ENCODE peak calls at places on chromosomes 7 and 10, in eight cellular contexts. A is neural progenitor cell, K is AG09309, F is GM23338, Z is hepatocyte, T is left lung, G is astrocyte of the spinal cord, M is endothelial cell of umbilical vein. P is an unnamed sample.

GRCh38 chr7:51357821-51358220 is 41.2 kb upstream of the COBL start:
- DNase-seq in T (no peak), K (no peak), F (no peak), G (no peak), M (no peak), A (no peak), Z (no peak), P (no peak)

GRCh38 chr10:109962247-109962646 is 38.9 kb upstream of the XPNPEP1 start:
- DNase-seq in A (no peak), F (no peak), M (no peak), T (no peak), G (no peak), K (no peak), Z (no peak), P (no peak)

GRCh38 chr10:14953452-14954000 is 370 bp downstream of the DCLRE1C start:
- DNase-seq in F (peak), A (peak), Z (peak), K (no peak), T (no peak), G (peak), M (peak), P (peak)

GRCh38 chr10:97279121-97279815 is 13.2 kb downstream of the ARHGAP19 start:
- DNase-seq in Z (peak), A (no peak), F (no peak), K (no peak), T (peak), M (no peak), G (no peak), P (no peak)

GRCh38 chr10:132245056-132245455 is 58.3 kb downstream of the DPYSL4 start:
- DNase-seq in T (no peak), K (no peak), F (no peak), A (peak), M (no peak), G (no peak), Z (no peak), P (no peak)

GRCh38 chr10:117246997-117247667 is 6.2 kb downstream of the SLC18A2 start:
- DNase-seq in K (peak), G (no peak), M (no peak), T (no peak), F (no peak), Z (no peak), A (no peak), P (no peak)

GRCh38 chr7:128221929-128222403 is 19.1 kb upstream of the LEP start:
- DNase-seq in G (peak), M (no peak), A (no peak), Z (peak), F (no peak), K (peak), T (no peak), P (no peak)

GRCh38 chr10:108250954-108251620 is 1086.6 kb upstream of the SORCS1 start:
- DNase-seq in F (no peak), A (no peak), K (no peak), T (no peak), M (no peak), G (peak), Z (no peak), P (no peak)

GRCh38 chr10:129658673-129659072 is 191.6 kb downstream of the MGMT start:
- DNase-seq in M (no peak), T (no peak), Z (no peak), A (peak), G (no peak), F (peak), K (no peak), P (no peak)

GRCh38 chr10:33534455-33534854 is 200.0 kb upstream of the NRP1 start:
- DNase-seq in K (no peak), G (no peak), M (no peak), F (no peak), Z (no peak), A (no peak), T (no peak), P (no peak)

GRCh38 chr10:78960316-78960800 is 108.4 kb upstream of the ZMIZ1 start:
- DNase-seq in Z (peak), K (peak), G (peak), F (no peak), A (no peak), M (peak), T (peak), P (peak)

GRCh38 chr7:3673524-3673923 is 372.5 kb downstream of the SDK1 start:
- DNase-seq in F (peak), Z (peak), T (no peak), K (no peak), G (peak), A (peak), M (peak), P (no peak)

GRCh38 chr10:126878594-126878993 is 26.6 kb upstream of the DOCK1 start:
- DNase-seq in Z (no peak), M (no peak), K (no peak), F (no peak), G (no peak), T (no peak), A (no peak), P (no peak)

GRCh38 chr10:128480601-128481000 is 354.4 kb upstream of the MKI67 start:
- DNase-seq in A (no peak), K (no peak), T (no peak), G (no peak), F (no peak), M (no peak), Z (no peak), P (no peak)

GRCh38 chr7:30469303-30469702 is 9.3 kb downstream of the NOD1 start:
- DNase-seq in F (peak), A (peak), Z (peak), K (peak), T (peak), M (peak), G (peak), P (peak)

GRCh38 chr10:123784216-123784615 is 107.4 kb downstream of the CPXM2 start:
- DNase-seq in M (no peak), K (no peak), Z (no peak), A (no peak), F (no peak), G (no peak), T (no peak), P (no peak)

GRCh38 chr10:110918633-110919348 is at the start of gene BBIP1:
- DNase-seq in M (peak), A (no peak), G (peak), Z (peak), K (peak), T (no peak), F (no peak), P (peak)

GRCh38 chr10:3827266-3827665 is 42.3 kb upstream of the KLF6 start:
- DNase-seq in F (peak), T (no peak), G (no peak), Z (no peak), A (no peak), K (no peak), M (no peak), P (no peak)

GRCh38 chr7:47435889-47436312 is 146.0 kb downstream of the TNS3 start:
- DNase-seq in K (peak), G (peak), M (peak), Z (peak), F (peak), T (peak), A (peak), P (no peak)

GRCh38 chr7:45021604-45022296 is 21.7 kb downstream of the CCM2 start:
- DNase-seq in A (no peak), K (no peak), Z (no peak), G (peak), F (no peak), M (peak), T (no peak), P (no peak)

GRCh38 chr7:30998180-30998579 is 34.4 kb downstream of the GHRHR start:
- DNase-seq in T (no peak), G (no peak), M (no peak), A (no peak), Z (no peak), F (no peak), K (no peak), P (no peak)

GRCh38 chr10:71713135-71714040 is 6.2 kb downstream of the C10orf105 start:
- DNase-seq in Z (peak), M (peak), G (peak), T (peak), A (no peak), F (peak), K (peak), P (no peak)

GRCh38 chr7:83469076-83469475 is 179.9 kb downstream of the SEMA3E start:
- DNase-seq in G (peak), F (no peak), M (peak), Z (no peak), K (peak), T (no peak), A (no peak), P (no peak)

GRCh38 chr10:124166431-124167125 is 73.2 kb upstream of the CHST15 start:
- DNase-seq in A (no peak), Z (no peak), K (no peak), M (no peak), F (no peak), T (no peak), G (no peak), P (no peak)

GRCh38 chr7:131835141-131835540 is 278.7 kb upstream of the PODXL start:
- DNase-seq in K (no peak), Z (no peak), A (peak), F (no peak), M (no peak), G (no peak), T (no peak), P (no peak)

GRCh38 chr7:131840291-131840690 is 283.9 kb upstream of the PODXL start:
- DNase-seq in T (no peak), F (no peak), M (no peak), K (no peak), G (no peak), Z (no peak), A (no peak), P (no peak)

GRCh38 chr7:131836733-131837132 is 280.3 kb upstream of the PODXL start:
- DNase-seq in A (no peak), K (no peak), F (peak), T (no peak), Z (no peak), G (no peak), M (no peak), P (no peak)
- H3K4me3 ChIP-seq in A (no peak), K (no peak), F (no peak), T (no peak), Z (no peak), G (no peak), M (no peak), P (no peak)

DNA sequence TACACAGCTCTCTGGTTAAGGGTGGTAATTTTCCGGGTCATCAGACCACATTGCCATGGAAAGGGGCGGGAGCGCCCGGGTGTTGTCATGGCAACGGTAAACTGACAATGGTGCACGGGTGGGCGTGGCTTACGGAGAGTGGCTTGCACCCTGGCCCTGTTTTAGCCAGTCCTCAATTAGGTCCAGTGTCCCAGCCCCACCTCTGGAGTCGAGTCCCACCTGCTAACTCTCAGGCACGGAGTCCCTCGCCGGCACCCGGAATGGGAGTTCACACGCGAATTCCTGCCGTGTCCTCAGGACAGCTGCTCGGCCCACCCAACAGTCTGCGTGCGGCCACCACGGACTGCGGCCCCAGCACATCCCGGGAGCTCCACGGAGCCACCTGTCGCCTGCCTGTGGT is 58.3 kb upstream of the PDGFA start:
- DNase-seq in K (no peak), M (no peak), Z (no peak), G (no peak), T (no peak), A (peak), F (peak), P (no peak)
- TF ChIP-seq CTCF in K (no peak), M (no peak), Z (no peak), G (no peak), T (no peak), A (no peak), F (no peak), P (no peak)

GRCh38 chr10:88851706-88852105 is at the start of gene ANKRD22:
- DNase-seq in G (peak), F (peak), A (no peak), M (no peak), K (no peak), Z (peak), T (peak), P (no peak)
- H3K4me3 ChIP-seq in G (no peak), F (no peak), A (no peak), M (no peak), K (no peak), Z (no peak), T (peak), P (no peak)

GRCh38 chr7:79965946-79966345 is 168.7 kb upstream of the GNAI1 start:
- DNase-seq in G (no peak), F (no peak), Z (no peak), A (peak), K (no peak), M (no peak), T (no peak), P (no peak)

GRCh38 chr7:79971058-79971457 is 163.6 kb upstream of the GNAI1 start:
- DNase-seq in T (no peak), M (no peak), Z (no peak), G (no peak), F (no peak), K (no peak), A (no peak), P (no peak)

GRCh38 chr7:79964463-79964862 is 170.2 kb upstream of the GNAI1 start:
- DNase-seq in M (no peak), T (no peak), Z (no peak), K (no peak), G (no peak), F (no peak), A (no peak), P (no peak)

GRCh38 chr7:79968249-79968648 is 166.4 kb upstream of the GNAI1 start:
- DNase-seq in M (no peak), F (peak), T (no peak), G (peak), K (no peak), A (no peak), Z (no peak), P (peak)

GRCh38 chr7:79968894-79969293 is 165.7 kb upstream of the GNAI1 start:
- DNase-seq in M (no peak), K (no peak), T (no peak), F (peak), G (no peak), A (no peak), Z (no peak), P (no peak)
- TF ChIP-seq CTCF in M (no peak), K (no peak), T (no peak), F (no peak), G (no peak), A (no peak), Z (no peak), P (no peak)

GRCh38 chr10:45075821-45076220 is 75.1 kb downstream of the ZNF22 start:
- DNase-seq in A (no peak), K (no peak), G (no peak), F (no peak), T (no peak), Z (no peak), M (no peak), P (no peak)
- H3K4me3 ChIP-seq in A (no peak), K (no peak), G (no peak), F (no peak), T (no peak), Z (no peak), M (no peak), P (no peak)

GRCh38 chr10:115441907-115442520 is 348.8 kb downstream of the ATRNL1 start:
- DNase-seq in G (no peak), Z (no peak), F (no peak), K (no peak), A (no peak), M (no peak), T (no peak), P (no peak)
- TF ChIP-seq CTCF in G (no peak), Z (no peak), F (no peak), K (no peak), A (peak), M (no peak), T (no peak), P (peak)

GRCh38 chr7:132800522-132800921 is 224.3 kb upstream of the PLXNA4 start:
- DNase-seq in T (no peak), F (no peak), Z (no peak), A (no peak), M (no peak), G (no peak), K (no peak), P (no peak)
- H3K4me3 ChIP-seq in T (no peak), F (no peak), Z (no peak), A (no peak), M (no peak), G (no peak), K (no peak), P (no peak)

DNA sequence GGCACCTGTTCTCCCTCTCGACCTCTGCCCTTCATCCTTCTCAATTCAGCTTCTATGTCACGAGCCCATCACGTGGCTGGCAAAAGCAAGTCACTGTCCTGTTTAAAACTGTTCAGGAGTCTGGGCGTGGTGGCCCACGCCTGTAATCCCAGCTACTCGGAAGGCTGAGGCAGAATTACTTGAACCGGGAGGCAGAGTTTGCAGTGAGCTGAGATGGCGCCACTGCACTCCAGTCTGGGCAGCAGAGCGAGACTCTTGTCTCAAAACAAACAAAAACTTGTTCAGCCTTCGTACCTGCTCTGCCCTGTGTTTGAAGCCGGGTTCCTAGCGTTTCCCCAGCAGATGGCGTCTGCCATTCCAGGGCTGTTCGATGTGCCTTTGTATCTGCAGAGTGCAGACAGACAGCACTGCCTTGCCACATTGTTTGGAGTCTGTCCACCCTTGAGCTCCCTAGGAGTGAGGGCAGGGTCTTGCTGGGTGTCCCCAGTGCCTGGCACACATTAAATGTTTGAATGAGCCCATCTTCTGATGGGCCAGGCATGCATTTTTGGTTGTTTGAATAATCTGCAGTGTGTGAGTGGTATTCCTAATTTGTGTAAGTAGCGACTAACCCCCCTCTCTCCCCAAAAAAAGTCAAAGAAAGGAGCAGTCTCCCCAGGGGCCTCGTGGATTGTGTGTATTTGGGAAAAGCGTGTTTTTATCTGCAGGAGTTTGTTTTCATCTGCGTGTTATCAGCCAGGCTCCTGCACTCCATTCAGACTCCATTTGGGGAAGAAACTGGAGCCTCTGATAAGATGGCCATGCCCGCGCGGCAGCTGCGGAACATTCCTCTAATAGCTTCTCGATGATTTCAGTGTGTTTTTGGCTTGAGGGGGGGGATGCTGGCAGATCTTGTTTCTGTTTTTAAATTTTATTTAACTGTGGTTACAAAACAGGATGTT is 61.2 kb downstream of the DNAJB6 start:
- DNase-seq in G (peak), K (peak), A (peak), M (peak), T (no peak), F (peak), Z (peak), P (no peak)
- TF ChIP-seq CTCF in G (peak), K (peak), A (peak), M (peak), T (no peak), F (peak), Z (peak), P (peak)

GRCh38 chr10:20932606-20933005 is 35.5 kb upstream of the NEBL start:
- DNase-seq in F (no peak), K (no peak), G (no peak), A (no peak), M (no peak), T (no peak), Z (no peak), P (no peak)

GRCh38 chr10:20922461-20922860 is 25.4 kb upstream of the NEBL start:
- DNase-seq in Z (no peak), T (no peak), A (no peak), M (no peak), G (no peak), K (no peak), F (no peak), P (no peak)

GRCh38 chr10:20922033-20922432 is 24.9 kb upstream of the NEBL start:
- DNase-seq in F (no peak), M (no peak), Z (no peak), A (no peak), K (no peak), G (no peak), T (no peak), P (no peak)

DNA sequence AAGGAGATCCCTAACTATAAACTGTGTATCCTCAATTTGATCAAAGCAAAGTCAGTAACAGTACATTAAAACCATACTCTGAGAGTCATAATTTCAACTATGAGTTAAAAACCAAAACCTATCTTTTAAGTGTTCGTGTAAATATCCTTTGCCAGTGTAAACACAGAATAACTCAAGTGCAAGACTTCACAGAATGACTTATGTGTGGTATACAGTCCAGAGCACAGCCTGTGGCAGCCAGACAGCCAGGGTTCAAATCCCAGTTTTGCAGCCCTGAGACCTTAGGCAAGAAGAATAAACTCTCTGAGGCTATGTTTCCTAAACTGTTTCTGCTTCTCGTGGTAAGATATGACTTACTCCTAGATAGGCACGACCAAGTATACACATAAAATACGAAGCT is 30.4 kb upstream of the NEBL start:
- DNase-seq in G (no peak), A (no peak), K (no peak), T (no peak), M (no peak), F (no peak), Z (no peak), P (no peak)
- H3K4me3 ChIP-seq in G (no peak), A (no peak), K (no peak), T (no peak), M (no peak), F (no peak), Z (no peak), P (no peak)

DNA sequence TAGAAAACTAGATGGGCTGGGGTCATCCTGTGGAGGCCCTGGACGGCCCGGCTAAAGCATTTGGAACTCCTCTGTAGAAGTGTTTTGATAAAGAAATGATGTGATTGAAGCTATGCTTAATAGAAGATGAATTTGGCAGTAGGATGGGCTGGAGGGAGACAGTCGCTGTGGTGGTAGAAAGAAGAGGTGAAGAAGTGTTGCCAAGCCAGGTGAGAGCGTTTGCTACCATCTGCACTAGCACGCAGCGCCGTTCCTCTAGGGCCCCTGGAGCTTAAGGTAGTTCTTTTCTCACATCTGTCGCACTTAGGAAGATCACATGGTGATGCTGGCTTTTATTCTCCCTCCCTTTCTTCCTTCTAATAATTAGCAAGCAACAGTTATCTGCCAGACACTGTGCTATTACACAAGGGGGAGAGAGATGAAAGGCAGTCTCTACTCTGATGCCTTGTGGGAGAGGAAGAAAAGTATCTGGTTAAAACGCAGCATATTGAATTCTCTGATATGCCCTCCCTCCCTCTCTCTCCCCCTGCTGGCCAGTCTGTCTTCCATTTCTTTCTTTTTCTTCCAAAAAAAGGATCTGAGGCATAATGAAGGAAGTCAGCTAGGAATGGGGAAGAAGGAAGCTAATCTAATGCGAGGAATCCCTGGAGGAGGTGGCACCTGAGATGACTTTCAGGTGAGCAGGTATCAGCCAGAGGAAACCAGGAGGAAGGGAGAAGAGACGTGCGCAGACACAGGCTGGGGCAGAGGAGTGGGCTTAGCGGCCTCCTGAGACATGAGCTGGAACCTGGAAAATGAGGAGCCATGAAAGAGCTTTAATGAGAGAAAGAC is 162.3 kb upstream of the KLF14 start:
- DNase-seq in A (no peak), F (peak), T (no peak), Z (no peak), M (no peak), K (no peak), G (no peak), P (no peak)
- TF ChIP-seq CTCF in A (no peak), F (peak), T (no peak), Z (no peak), M (peak), K (peak), G (peak), P (peak)

P was measured in retinal pigment epithelial cell.